ENCODE peak calls at places on chromosomes 13 and 19, in seven cellular contexts. U is fibroblast of the aortic adventitia, N is T-helper 17 cell, J is hepatic stellate cell, K is lung, I is NCI-H774, G is HFFc6. D is an unnamed sample.

GRCh38 chr13:96940961-96941360 is 53.3 kb downstream of the OXGR1 start:
- DNase-seq in I (no peak), N (no peak), U (no peak), G (no peak), J (no peak), K (no peak), D (no peak)

GRCh38 chr19:38049105-38049649 is 142.2 kb downstream of the SIPA1L3 start:
- DNase-seq in N (no peak), U (no peak), G (peak), J (no peak), K (no peak), I (no peak), D (no peak)

GRCh38 chr19:21202865-21203494 is 61.1 kb downstream of the ZNF431 start:
- DNase-seq in N (no peak), U (peak), J (peak), G (peak), K (no peak), I (peak), D (no peak)

GRCh38 chr13:43023244-43023931 is at the start of gene DNAJC15:
- DNase-seq in J (peak), I (peak), U (peak), K (peak), G (peak), N (peak), D (peak)

GRCh38 chr19:1252221-1252817 is 3.9 kb downstream of the MIDN start:
- DNase-seq in K (peak), G (peak), J (peak), N (no peak), I (no peak), U (peak), D (peak)

GRCh38 chr19:9939301-9939913 is 3.1 kb upstream of the OLFM2 start:
- DNase-seq in G (no peak), J (no peak), N (no peak), U (peak), K (no peak), I (no peak), D (no peak)

GRCh38 chr19:55086730-55087541 is 11.3 kb downstream of the EPS8L1 start:
- DNase-seq in N (peak), I (peak), K (peak), J (peak), U (peak), G (peak), D (peak)

GRCh38 chr13:42320375-42320787 is 48.4 kb downstream of the AKAP11 start:
- DNase-seq in I (no peak), G (no peak), J (no peak), U (no peak), N (no peak), K (no peak), D (no peak)

GRCh38 chr13:49421391-49421790 is 22.5 kb downstream of the CAB39L start:
- DNase-seq in K (no peak), I (no peak), N (no peak), G (no peak), U (no peak), J (no peak), D (no peak)

GRCh38 chr13:25085125-25085742 is 10.7 kb upstream of the PABPC3 start:
- DNase-seq in J (peak), U (peak), G (peak), K (no peak), N (no peak), I (peak), D (peak)

GRCh38 chr13:44759723-44760360 is 183.7 kb upstream of the TSC22D1 start:
- DNase-seq in U (no peak), N (no peak), K (no peak), I (peak), J (no peak), G (no peak), D (peak)

GRCh38 chr13:38223093-38223492 is 126.6 kb upstream of the UFM1 start:
- DNase-seq in I (no peak), J (peak), N (no peak), K (no peak), G (peak), U (peak), D (peak)

GRCh38 chr13:42551611-42552010 is 22.3 kb upstream of the TNFSF11 start:
- DNase-seq in I (no peak), J (no peak), K (no peak), G (no peak), U (no peak), N (no peak), D (no peak)

GRCh38 chr13:101529419-101529818 is 76.9 kb downstream of the ITGBL1 start:
- DNase-seq in J (no peak), K (no peak), I (no peak), U (peak), N (no peak), G (peak), D (peak)

GRCh38 chr19:10339380-10339960 is at the start of gene ICAM3:
- DNase-seq in K (peak), I (no peak), G (no peak), J (no peak), N (peak), U (no peak), D (no peak)

GRCh38 chr13:28423010-28423409 is 71.9 kb downstream of the FLT1 start:
- DNase-seq in U (no peak), I (no peak), K (peak), J (no peak), G (no peak), N (no peak), D (no peak)

D was measured in skeletal muscle cell.